ENCODE peak calls at places on chromosomes 13 and 19, in five cellular contexts. T is hypothalamus; Y is GM04504; D is stimulated activated CD4-positive, alpha-beta T cell treated with anti-CD3 and anti-CD28 coated beads, TNF-alpha, amount 100 ng/mL, for 24 hours; P is GM04503. L is an unnamed sample.

GRCh38 chr19:3171894-3172679 is 6.5 kb upstream of the S1PR4 start:
- DNase-seq in T (no peak), D (no peak), P (no peak), Y (no peak), L (no peak)

GRCh38 chr13:33509642-33510229 is 224.2 kb upstream of the STARD13 start:
- DNase-seq in Y (peak), T (no peak), D (no peak), P (peak), L (no peak)

GRCh38 chr19:58409010-58409790 is 751 bp downstream of the ZNF584 start:
- DNase-seq in P (no peak), D (no peak), T (peak), Y (no peak), L (no peak)

GRCh38 chr13:112744306-112745021 is 54.6 kb downstream of the ATP11A start:
- DNase-seq in T (no peak), Y (no peak), D (no peak), P (peak), L (no peak)

GRCh38 chr19:32178841-32179410 is 166.5 kb upstream of the ZNF507 start:
- DNase-seq in P (no peak), T (no peak), Y (no peak), D (no peak), L (no peak)

GRCh38 chr13:79711631-79712030 is 230.7 kb downstream of the NDFIP2 start:
- DNase-seq in T (no peak), Y (no peak), D (no peak), P (no peak), L (no peak)

GRCh38 chr13:77267362-77267761 is 59.5 kb downstream of the MYCBP2 start:
- DNase-seq in T (no peak), P (no peak), Y (no peak), D (no peak), L (no peak)

GRCh38 chr13:99985243-99985874 is 3.8 kb downstream of the ZIC2 start:
- DNase-seq in D (no peak), T (no peak), P (no peak), Y (no peak), L (no peak)

GRCh38 chr13:32501058-32501457 is 37.5 kb downstream of the N4BP2L2 start:
- DNase-seq in D (no peak), P (no peak), Y (no peak), T (no peak), L (no peak)

GRCh38 chr19:16200038-16200775 is 2.5 kb downstream of the AP1M1 start:
- DNase-seq in T (no peak), D (no peak), P (no peak), Y (no peak), L (no peak)

GRCh38 chr13:98301721-98302120 is 124.7 kb upstream of the RNF113B start:
- DNase-seq in Y (no peak), P (peak), D (no peak), T (no peak), L (no peak)

GRCh38 chr13:60448907-60449510 is 52.0 kb downstream of the TDRD3 start:
- DNase-seq in D (no peak), Y (peak), P (peak), T (no peak), L (no peak)

GRCh38 chr13:30453727-30454126 is 12.0 kb downstream of the HMGB1 start:
- DNase-seq in Y (no peak), T (no peak), P (no peak), D (no peak), L (no peak)

GRCh38 chr13:47397739-47398138 is 500.9 kb upstream of the HTR2A start:
- DNase-seq in T (no peak), D (no peak), Y (no peak), P (no peak), L (no peak)

GRCh38 chr19:47757617-47758432 is 12.5 kb downstream of the NOP53 start:
- DNase-seq in P (no peak), Y (no peak), T (no peak), D (no peak), L (no peak)